ENCODE peak calls at places on chromosomes 6 and 20, in eight cellular contexts. I, Y, R, U, J, E, K and H are unnamed samples.

GRCh38 chr6:106117579-106117978 is 31.4 kb downstream of the PRDM1 start:
- DNase-seq in I (no peak), Y (no peak), R (no peak), U (peak), J (peak), E (no peak), K (peak), H (no peak)

GRCh38 chr6:75207211-75207984 is 1.5 kb upstream of the COL12A1 start:
- DNase-seq in I (peak), Y (peak), R (no peak), U (no peak), J (no peak), E (peak), K (no peak), H (peak)

GRCh38 chr20:13941031-13941430 is 49.4 kb downstream of the SEL1L2 start:
- DNase-seq in I (no peak), Y (no peak), R (no peak), U (no peak), J (no peak), E (no peak), K (no peak), H (no peak)

GRCh38 chr20:58712823-58713731 is 20.5 kb downstream of the NPEPL1 start:
- DNase-seq in I (no peak), Y (no peak), R (no peak), U (no peak), J (peak), E (no peak), K (peak), H (peak)

GRCh38 chr6:26553739-26554668 is 15.8 kb downstream of the HMGN4 start:
- DNase-seq in I (peak), Y (peak), R (no peak), U (peak), J (peak), E (peak), K (peak), H (no peak)

GRCh38 chr20:6685181-6685582 is 82.3 kb upstream of the BMP2 start:
- DNase-seq in I (peak), Y (no peak), R (no peak), U (no peak), J (no peak), E (peak), K (no peak), H (no peak)

GRCh38 chr20:40108321-40108720 is 580.7 kb downstream of the MAFB start:
- DNase-seq in I (no peak), Y (peak), R (no peak), U (no peak), J (no peak), E (no peak), K (no peak), H (no peak)

GRCh38 chr6:124197148-124197547 is 393.5 kb downstream of the NKAIN2 start:
- DNase-seq in I (no peak), Y (no peak), R (no peak), U (no peak), J (no peak), E (no peak), K (no peak), H (peak)

GRCh38 chr6:136579800-136580199 is 29.6 kb upstream of the MAP7 start:
- DNase-seq in I (no peak), Y (no peak), R (no peak), U (no peak), J (no peak), E (no peak), K (no peak), H (no peak)

GRCh38 chr6:163356324-163356723 is 58.2 kb upstream of the QKI start:
- DNase-seq in I (peak), Y (peak), R (no peak), U (no peak), J (no peak), E (peak), K (peak), H (peak)

GRCh38 chr20:50980851-50981713 is 22.5 kb downstream of the MOCS3 start:
- DNase-seq in I (peak), Y (no peak), R (no peak), U (peak), J (peak), E (peak), K (peak), H (peak)

GRCh38 chr20:11320033-11320432 is 597.7 kb upstream of the BTBD3 start:
- DNase-seq in I (no peak), Y (no peak), R (no peak), U (no peak), J (no peak), E (no peak), K (no peak), H (no peak)

GRCh38 chr6:15754035-15754705 is 91.3 kb upstream of the DTNBP1 start:
- DNase-seq in I (no peak), Y (no peak), R (no peak), U (no peak), J (no peak), E (peak), K (peak), H (peak)

GRCh38 chr6:87718662-87719433 is 16.8 kb upstream of the AKIRIN2 start:
- DNase-seq in I (no peak), Y (no peak), R (no peak), U (no peak), J (peak), E (no peak), K (peak), H (no peak)

GRCh38 chr6:46091080-46091478 is 38.7 kb upstream of the ENPP4 start:
- DNase-seq in I (no peak), Y (no peak), R (no peak), U (no peak), J (no peak), E (no peak), K (no peak), H (no peak)

GRCh38 chr6:4459032-4459431 is 317.2 kb upstream of the CDYL start:
- DNase-seq in I (peak), Y (no peak), R (no peak), U (no peak), J (no peak), E (peak), K (peak), H (no peak)

GRCh38 chr6:27582928-27583725 is 110.2 kb upstream of the ZNF184 start:
- DNase-seq in I (peak), Y (no peak), R (no peak), U (no peak), J (no peak), E (peak), K (peak), H (peak)

GRCh38 chr6:101454106-101454676 is 60.7 kb downstream of the GRIK2 start:
- DNase-seq in I (no peak), Y (no peak), R (no peak), U (no peak), J (no peak), E (no peak), K (no peak), H (no peak)

GRCh38 chr20:62736407-62737071 is 27.9 kb downstream of the NTSR1 start:
- DNase-seq in I (no peak), Y (no peak), R (peak), U (no peak), J (peak), E (no peak), K (peak), H (no peak)

GRCh38 chr6:111092006-111092405 is 4.7 kb downstream of the SLC16A10 start:
- DNase-seq in I (no peak), Y (peak), R (no peak), U (no peak), J (no peak), E (no peak), K (peak), H (no peak)

GRCh38 chr6:329888-330691 is 37.8 kb downstream of the DUSP22 start:
- DNase-seq in I (no peak), Y (no peak), R (no peak), U (no peak), J (no peak), E (no peak), K (peak), H (peak)

GRCh38 chr6:17268114-17268513 is 13.0 kb upstream of the RBM24 start:
- DNase-seq in I (no peak), Y (no peak), R (no peak), U (no peak), J (no peak), E (peak), K (no peak), H (no peak)

GRCh38 chr6:134937426-134937825 is 12.5 kb downstream of the ALDH8A1 start:
- DNase-seq in I (no peak), Y (no peak), R (no peak), U (no peak), J (no peak), E (peak), K (no peak), H (no peak)

GRCh38 chr20:59004763-59005522 is 2.1 kb downstream of the CTSZ start:
- DNase-seq in I (peak), Y (peak), R (peak), U (peak), J (peak), E (no peak), K (peak), H (peak)

GRCh38 chr20:35002426-35003210 is 47.0 kb downstream of the MYH7B start:
- DNase-seq in I (no peak), Y (no peak), R (no peak), U (no peak), J (no peak), E (no peak), K (no peak), H (peak)

GRCh38 chr6:99350573-99350972 is 1.1 kb upstream of the FAXC start:
- DNase-seq in I (no peak), Y (no peak), R (no peak), U (no peak), J (no peak), E (no peak), K (no peak), H (peak)

GRCh38 chr6:100979269-100979668 is 98.1 kb upstream of the ASCC3 start:
- DNase-seq in I (no peak), Y (no peak), R (no peak), U (no peak), J (no peak), E (no peak), K (no peak), H (peak)

GRCh38 chr20:43565758-43566104 is 6.9 kb downstream of the SGK2 start:
- DNase-seq in I (no peak), Y (no peak), R (no peak), U (no peak), J (no peak), E (no peak), K (no peak), H (no peak)

GRCh38 chr6:110173506-110174132 is 5.9 kb downstream of the WASF1 start:
- DNase-seq in I (no peak), Y (no peak), R (no peak), U (no peak), J (no peak), E (peak), K (peak), H (no peak)

GRCh38 chr20:2652724-2653510 is 485 bp downstream of the NOP56 start:
- DNase-seq in I (no peak), Y (no peak), R (no peak), U (no peak), J (no peak), E (no peak), K (peak), H (peak)
- H3K4me3 ChIP-seq in I (peak), Y (peak), R (peak), U (peak), J (peak), E (peak), K (peak), H (peak)

GRCh38 chr20:44583179-44583578 is 800 bp downstream of the PKIG start:
- DNase-seq in I (peak), Y (no peak), R (no peak), U (no peak), J (no peak), E (no peak), K (no peak), H (no peak)
- H3K4me3 ChIP-seq in I (peak), Y (peak), R (peak), U (no peak), J (peak), E (no peak), K (no peak), H (no peak)

GRCh38 chr20:44966030-44966961 is at the start of gene STK4:
- DNase-seq in I (peak), Y (peak), R (peak), U (peak), J (peak), E (peak), K (peak), H (peak)

GRCh38 chr20:44962483-44962882 is 2.3 kb upstream of the TOMM34 start:
- DNase-seq in I (no peak), Y (no peak), R (no peak), U (no peak), J (no peak), E (no peak), K (no peak), H (no peak)

GRCh38 chr20:44963325-44964215 is 2.7 kb upstream of the STK4 start:
- DNase-seq in I (no peak), Y (no peak), R (no peak), U (no peak), J (no peak), E (no peak), K (no peak), H (no peak)

GRCh38 chr20:44967207-44967807 is 995 bp downstream of the STK4 start:
- DNase-seq in I (peak), Y (no peak), R (no peak), U (peak), J (peak), E (no peak), K (peak), H (no peak)

DNA sequence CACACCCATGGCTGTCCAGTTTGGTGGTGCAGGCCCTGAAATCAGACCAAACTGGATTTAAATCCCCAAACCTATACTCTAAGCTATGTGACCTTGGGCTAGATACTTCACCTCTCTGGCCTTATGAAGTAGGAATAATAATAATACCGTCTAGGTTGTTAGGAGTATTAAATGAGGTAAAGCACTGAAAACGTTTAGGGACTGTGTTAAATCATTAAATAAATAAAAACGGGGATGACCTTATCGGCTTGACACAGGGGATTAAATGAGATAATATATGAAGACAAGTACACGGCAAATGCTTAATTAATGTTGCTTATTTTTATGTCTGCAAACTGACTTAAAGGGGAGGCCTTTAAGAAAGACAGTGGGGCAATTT is 672 bp upstream of the STK4 start:
- DNase-seq in I (no peak), Y (no peak), R (no peak), U (no peak), J (no peak), E (no peak), K (no peak), H (no peak)
- H3K4me3 ChIP-seq in I (peak), Y (peak), R (peak), U (peak), J (peak), E (peak), K (peak), H (peak)

DNA sequence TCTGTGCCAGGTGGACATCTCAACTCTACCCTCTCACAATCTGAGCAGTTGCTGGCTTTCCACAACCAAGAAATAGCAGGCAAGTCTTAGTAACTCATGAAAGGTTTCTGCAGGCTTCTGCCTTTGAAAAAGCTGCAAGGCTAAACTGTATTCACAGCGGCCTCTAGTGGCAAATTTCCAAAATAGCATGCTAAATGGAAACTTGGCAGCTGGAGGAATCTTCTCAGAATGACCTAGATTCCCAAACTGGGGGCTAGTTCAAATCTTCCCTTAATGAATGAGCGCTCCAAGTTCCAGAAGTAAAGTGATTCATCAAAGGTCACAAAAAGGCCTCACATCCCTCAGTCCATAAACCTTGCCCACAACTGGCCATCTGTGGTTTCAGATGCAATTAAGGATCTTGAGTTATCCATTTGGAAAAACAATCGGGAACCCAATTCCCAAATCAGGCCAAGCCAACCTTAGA is 11.9 kb upstream of the CPNE5 start:
- DNase-seq in I (peak), Y (no peak), R (no peak), U (peak), J (peak), E (peak), K (peak), H (peak)
- H3K4me3 ChIP-seq in I (no peak), Y (no peak), R (no peak), U (no peak), J (no peak), E (no peak), K (peak), H (no peak)

GRCh38 chr6:165988757-165989456 is 178.7 kb downstream of the TBXT start:
- DNase-seq in I (no peak), Y (no peak), R (no peak), U (no peak), J (no peak), E (no peak), K (no peak), H (peak)
- H3K4me3 ChIP-seq in I (no peak), Y (peak), R (peak), U (no peak), J (no peak), E (peak), K (no peak), H (peak)

DNA sequence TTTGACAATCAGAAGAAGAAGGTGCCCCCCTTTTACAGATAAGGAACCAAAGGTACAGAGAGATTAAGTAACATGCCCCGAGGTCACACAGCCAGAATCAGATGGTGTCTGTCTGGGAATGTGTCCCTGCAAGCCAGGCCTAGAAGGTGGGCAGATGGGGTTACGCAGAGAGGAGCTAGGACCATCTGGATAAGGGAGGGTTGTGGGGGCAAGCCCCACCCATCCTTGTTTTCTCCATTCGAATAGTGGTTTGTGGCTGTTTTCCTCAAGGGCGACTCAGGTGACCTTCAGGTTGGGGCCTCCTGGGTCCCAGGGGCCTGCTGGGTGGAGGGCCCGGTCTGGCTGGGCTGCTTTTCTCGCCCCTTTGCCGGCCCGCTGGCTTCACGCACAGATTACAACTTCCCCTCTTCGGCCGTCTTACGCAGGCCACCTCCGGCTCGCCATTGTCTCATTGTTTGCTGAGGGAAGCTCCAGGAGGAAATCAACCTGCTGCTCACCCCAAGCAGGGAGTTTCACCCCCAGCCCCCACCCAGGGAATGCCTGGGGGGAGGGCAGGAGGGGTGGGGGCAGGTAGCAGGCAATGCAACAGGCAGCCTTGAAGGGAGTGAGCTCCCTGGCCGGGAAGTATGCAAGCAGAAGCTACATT is 30.8 kb upstream of the CSNK2A1 start:
- DNase-seq in I (peak), Y (peak), R (no peak), U (no peak), J (peak), E (no peak), K (no peak), H (peak)
- H3K4me3 ChIP-seq in I (no peak), Y (no peak), R (no peak), U (no peak), J (no peak), E (no peak), K (no peak), H (no peak)